ENCODE peak calls at places on chromosomes 6 and 20, in nine cellular contexts. D is endothelial cell, B is MM.1S, S is pancreas, E is heart right ventricle, Z is stomach, A is GM13977, Y is astrocyte, I is ovary. H is an unnamed sample.
A peak's percentile ranks its signal among the peaks of the same experiment; 100 is the strongest.

GRCh38 chr6:82144852-82145332 is 102.7 kb downstream of the IBTK start:
- DNase-seq in D (no peak), B (no peak), S (peak; percentile 63), E (peak; percentile 83), Z (peak; percentile 37), A (no peak), Y (peak; percentile 90), I (peak; percentile 36), H (no peak)

GRCh38 chr6:135224037-135224647 is 43.0 kb downstream of the MYB start:
- DNase-seq in D (no peak), B (peak; percentile 56), S (no peak), E (no peak), Z (no peak), A (no peak), Y (no peak), I (no peak), H (no peak)

GRCh38 chr6:122620428-122620827 is 10.2 kb downstream of the PKIB start:
- DNase-seq in D (no peak), B (no peak), S (no peak), E (no peak), Z (no peak), A (no peak), Y (no peak), I (no peak), H (no peak)

GRCh38 chr6:25962368-25963127 is at the start of gene TRIM38:
- DNase-seq in D (peak; percentile 29), B (peak; percentile 87), S (peak; percentile 81), E (peak; percentile 90), Z (peak; percentile 80), A (peak; percentile 61), Y (peak; percentile 60), I (peak; percentile 81), H (peak; percentile 88)

GRCh38 chr20:22905667-22906066 is 129.4 kb upstream of the SSTR4 start:
- DNase-seq in D (no peak), B (no peak), S (peak; percentile 19), E (peak; percentile 60), Z (no peak), A (peak; percentile 12), Y (no peak), I (peak; percentile 58), H (no peak)

GRCh38 chr20:7503501-7503900 is 436.8 kb downstream of the HAO1 start:
- DNase-seq in D (no peak), B (no peak), S (no peak), E (peak; percentile 16), Z (no peak), A (no peak), Y (no peak), I (no peak), H (no peak)

GRCh38 chr6:165915022-165915770 is 252.2 kb upstream of the PDE10A start:
- DNase-seq in D (no peak), B (no peak), S (no peak), E (no peak), Z (no peak), A (no peak), Y (no peak), I (peak; percentile 11), H (no peak)

GRCh38 chr6:38436726-38437465 is 202.8 kb downstream of the BTBD9 start:
- DNase-seq in D (no peak), B (no peak), S (no peak), E (no peak), Z (no peak), A (no peak), Y (peak; percentile 69), I (no peak), H (no peak)

DNA sequence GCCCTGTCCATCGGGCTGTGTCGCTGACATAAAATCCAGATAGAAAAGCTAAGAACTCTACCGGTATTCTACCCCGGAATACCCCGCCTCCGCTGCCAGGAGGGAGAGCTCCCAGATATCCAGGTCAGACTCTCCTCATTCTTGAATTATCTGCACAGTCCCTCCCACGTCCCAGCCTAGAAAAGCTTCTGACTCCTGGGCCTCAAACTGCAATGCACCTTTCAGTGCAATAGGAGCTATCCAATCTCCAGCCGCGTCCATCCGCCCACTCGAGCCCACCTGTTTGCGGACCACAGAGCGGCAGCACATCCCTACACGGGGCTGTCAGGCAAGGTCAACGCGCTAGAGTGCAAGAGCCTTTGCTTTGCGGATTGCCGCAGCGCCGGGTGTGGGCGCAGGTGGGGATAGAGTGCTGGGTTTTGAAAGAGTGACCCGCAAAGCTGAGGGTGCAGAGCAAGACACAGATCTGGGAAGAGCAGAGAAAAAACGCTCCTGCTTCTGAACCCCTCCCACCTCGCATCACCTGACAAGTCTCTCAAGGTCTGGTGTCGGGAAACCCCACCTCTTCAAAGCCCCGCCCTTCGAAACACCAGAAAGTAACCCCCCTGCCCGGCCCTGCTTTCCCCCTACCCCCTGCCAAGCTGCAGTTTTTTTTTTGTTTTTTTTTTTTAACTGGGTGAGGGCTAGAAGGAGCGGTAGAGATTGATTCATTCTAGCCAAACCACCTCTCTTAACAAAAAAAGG is 1.3 kb downstream of the TAPBP start:
- DNase-seq in D (peak; percentile 33), B (peak; percentile 93), S (peak; percentile 92), E (peak; percentile 65), Z (peak; percentile 78), A (peak; percentile 89), Y (peak; percentile 65), I (peak; percentile 78), H (peak; percentile 93)
- TF ChIP-seq CTCF in D (no peak), B (peak; percentile 30), S (no peak), E (no peak), Z (no peak), A (no peak), Y (no peak), I (no peak), H (no peak)

GRCh38 chr6:126307859-126308258 is 32.1 kb upstream of the CENPW start:
- DNase-seq in D (no peak), B (no peak), S (no peak), E (no peak), Z (no peak), A (no peak), Y (peak; percentile 60), I (no peak), H (no peak)

GRCh38 chr6:126308367-126308766 is 31.5 kb upstream of the CENPW start:
- DNase-seq in D (no peak), B (no peak), S (no peak), E (no peak), Z (no peak), A (no peak), Y (no peak), I (no peak), H (no peak)

DNA sequence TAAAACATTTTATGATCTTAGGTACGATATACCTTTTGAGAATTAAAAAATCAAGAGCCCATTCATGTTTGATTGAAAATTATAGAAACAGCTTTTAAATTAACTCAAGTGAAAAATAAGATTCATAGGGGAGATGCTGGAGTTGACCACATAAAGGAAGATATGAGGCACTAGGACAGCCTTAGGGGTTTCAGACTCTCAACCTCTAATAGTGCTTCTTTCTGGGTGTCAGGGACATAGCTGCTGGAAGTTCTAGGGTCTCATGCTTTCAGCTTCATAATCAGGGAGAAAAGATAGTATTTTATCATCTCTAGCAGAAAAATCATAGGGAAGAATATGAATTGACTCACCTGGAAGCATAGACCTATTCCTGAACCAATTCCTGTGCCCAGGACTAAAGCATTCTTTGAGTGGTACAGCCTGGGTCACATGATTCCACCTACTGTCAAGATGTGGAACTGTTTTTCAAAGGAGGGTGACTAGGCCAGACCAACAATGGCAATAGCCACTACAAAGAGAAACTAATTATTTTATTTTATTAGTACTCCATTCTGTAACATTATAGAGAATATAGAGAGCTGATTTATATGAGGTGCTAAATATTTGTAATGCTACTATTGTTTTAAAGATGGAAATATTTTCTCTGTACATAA is 27.8 kb upstream of the CENPW start:
- DNase-seq in D (peak; percentile 16), B (no peak), S (no peak), E (no peak), Z (no peak), A (peak; percentile 26), Y (no peak), I (no peak), H (no peak)
- TF ChIP-seq CTCF in D (peak; percentile 61), B (peak; percentile 36), S (no peak), E (no peak), Z (no peak), A (peak; percentile 10), Y (peak; percentile 22), I (no peak), H (peak; percentile 33)

GRCh38 chr6:112620832-112621569 is 273.9 kb downstream of the RFPL4B start:
- DNase-seq in D (no peak), B (peak; percentile 29), S (no peak), E (no peak), Z (no peak), A (no peak), Y (peak; percentile 67), I (no peak), H (no peak)

GRCh38 chr6:112626468-112627082 is 279.4 kb downstream of the RFPL4B start:
- DNase-seq in D (no peak), B (no peak), S (no peak), E (no peak), Z (no peak), A (peak; percentile 12), Y (peak; percentile 71), I (no peak), H (no peak)

GRCh38 chr6:112618796-112619195 is 271.7 kb downstream of the RFPL4B start:
- DNase-seq in D (peak; percentile 39), B (no peak), S (no peak), E (no peak), Z (no peak), A (no peak), Y (no peak), I (peak; percentile 27), H (no peak)

DNA sequence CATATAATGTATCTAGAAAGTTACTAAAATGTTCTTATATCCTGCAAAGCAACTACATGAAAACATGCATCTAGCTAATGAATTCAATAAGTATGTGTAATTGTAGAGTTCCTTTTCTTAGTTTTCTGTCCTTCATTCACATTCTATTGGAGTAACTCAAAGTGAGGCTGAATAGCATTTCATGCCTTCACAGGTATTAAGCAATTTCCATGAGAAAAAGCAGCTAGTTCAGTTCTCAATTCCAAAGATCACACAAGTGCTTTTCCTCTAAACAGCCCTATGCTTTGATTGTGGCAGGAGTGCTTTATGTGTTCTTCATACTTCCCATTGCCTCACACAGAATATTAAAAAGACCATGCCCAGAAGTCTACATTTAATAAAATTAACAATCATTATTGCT is 274.9 kb downstream of the RFPL4B start:
- DNase-seq in D (no peak), B (no peak), S (no peak), E (no peak), Z (no peak), A (no peak), Y (no peak), I (no peak), H (no peak)
- TF ChIP-seq CTCF in D (no peak), B (no peak), S (no peak), E (no peak), Z (no peak), A (no peak), Y (no peak), I (no peak), H (no peak)

GRCh38 chr20:298755-299391 is 1.5 kb downstream of the ZCCHC3 start:
- DNase-seq in D (no peak), B (no peak), S (no peak), E (no peak), Z (no peak), A (no peak), Y (no peak), I (no peak), H (no peak)

GRCh38 chr20:295804-296203 is 1.6 kb upstream of the ZCCHC3 start:
- DNase-seq in D (no peak), B (no peak), S (no peak), E (no peak), Z (no peak), A (no peak), Y (no peak), I (no peak), H (no peak)

GRCh38 chr20:297925-298754 is 770 bp downstream of the ZCCHC3 start:
- DNase-seq in D (peak; percentile 44), B (peak; percentile 78), S (peak; percentile 71), E (peak; percentile 74), Z (peak; percentile 66), A (peak; percentile 65), Y (peak; percentile 59), I (peak; percentile 52), H (peak; percentile 66)

GRCh38 chr20:294602-295001 is 2.8 kb upstream of the ZCCHC3 start:
- DNase-seq in D (no peak), B (no peak), S (no peak), E (no peak), Z (no peak), A (no peak), Y (no peak), I (no peak), H (no peak)

DNA sequence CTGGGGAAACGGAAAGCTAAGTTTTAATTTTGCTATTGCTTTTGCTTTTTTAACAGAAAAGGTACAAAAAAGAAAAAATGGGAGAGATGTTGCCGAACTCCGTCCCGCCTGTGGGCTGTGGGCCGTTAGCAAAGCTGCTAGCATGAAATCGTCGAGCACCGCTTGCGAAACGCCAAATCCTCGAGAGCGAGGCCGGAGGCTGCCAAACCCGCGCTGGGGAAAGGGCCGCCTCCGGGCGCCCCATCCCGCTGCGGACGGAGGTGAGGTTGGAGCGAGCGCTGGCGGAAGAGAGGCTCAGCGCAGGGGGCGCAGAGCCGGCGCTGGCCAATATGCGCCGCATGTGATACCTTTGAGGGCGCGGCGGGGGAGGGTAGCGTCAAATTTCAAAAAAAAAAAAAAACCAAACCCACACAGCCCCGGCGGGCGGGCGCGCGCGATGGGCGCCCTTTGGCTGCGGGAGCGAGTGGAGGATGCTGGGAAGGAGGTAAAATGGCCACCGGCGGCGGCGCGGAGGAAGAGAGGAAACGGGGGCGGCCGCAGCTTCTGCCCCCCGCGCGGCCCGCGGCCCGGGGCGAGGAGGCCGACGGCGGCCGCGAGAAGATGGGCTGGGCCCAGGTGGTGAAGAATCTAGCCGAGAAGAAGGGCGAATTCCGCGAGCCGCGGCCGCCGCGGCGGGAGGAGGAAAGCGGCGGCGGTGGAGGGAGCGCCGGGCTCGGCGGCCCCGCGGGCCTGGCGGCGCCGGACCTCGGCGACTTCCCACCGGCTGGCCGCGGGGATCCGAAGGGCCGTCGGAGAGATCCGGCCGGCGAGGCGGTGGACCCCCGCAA is at the start of gene ZCCHC3:
- DNase-seq in D (peak; percentile 82), B (peak; percentile 92), S (peak; percentile 82), E (peak; percentile 83), Z (peak; percentile 83), A (peak; percentile 95), Y (peak; percentile 86), I (peak; percentile 94), H (peak; percentile 90)
- TF ChIP-seq CTCF in D (no peak), B (no peak), S (no peak), E (no peak), Z (no peak), A (no peak), Y (no peak), I (no peak), H (no peak)